ENCODE peak calls at places on chromosomes 6 and 20, in eight cellular contexts. One of them, this sample, is unnamed.

GRCh38 chr6:41887355-41887754 is 7.8 kb downstream of the USP49 start:
- DNase-seq in colonic mucosa: no peak
- DNase-seq in AG09309: no peak
- DNase-seq in heart right ventricle: no peak
- DNase-seq in AG04450: no peak
- DNase-seq in choroid plexus epithelial cell: no peak
- DNase-seq in lower lobe of right lung: no peak
- DNase-seq in GM12865: no peak
- DNase-seq in this sample: no peak

GRCh38 chr6:49541936-49542335 is 8.5 kb upstream of the C6orf141 start:
- DNase-seq in AG09309: no peak
- DNase-seq in GM12865: no peak
- DNase-seq in AG04450: no peak
- DNase-seq in choroid plexus epithelial cell: peak; percentile 51
- DNase-seq in colonic mucosa: no peak
- DNase-seq in lower lobe of right lung: no peak
- DNase-seq in heart right ventricle: no peak
- DNase-seq in this sample: no peak

GRCh38 chr6:158638393-158638792 is 6.2 kb downstream of the DYNLT1 start:
- DNase-seq in heart right ventricle: no peak
- DNase-seq in lower lobe of right lung: no peak
- DNase-seq in colonic mucosa: no peak
- DNase-seq in AG09309: no peak
- DNase-seq in choroid plexus epithelial cell: peak; percentile 53
- DNase-seq in GM12865: no peak
- DNase-seq in AG04450: no peak
- DNase-seq in this sample: no peak

GRCh38 chr6:116280960-116281316 is 1.2 kb upstream of the TSPYL1 start:
- DNase-seq in GM12865: no peak
- DNase-seq in AG09309: no peak
- DNase-seq in AG04450: no peak
- DNase-seq in colonic mucosa: no peak
- DNase-seq in heart right ventricle: no peak
- DNase-seq in choroid plexus epithelial cell: no peak
- DNase-seq in lower lobe of right lung: no peak
- DNase-seq in this sample: no peak

GRCh38 chr6:66496659-66497058 is 789.6 kb upstream of the EYS start:
- DNase-seq in colonic mucosa: no peak
- DNase-seq in choroid plexus epithelial cell: peak; percentile 39
- DNase-seq in AG09309: no peak
- DNase-seq in heart right ventricle: no peak
- DNase-seq in AG04450: no peak
- DNase-seq in GM12865: no peak
- DNase-seq in lower lobe of right lung: no peak
- DNase-seq in this sample: no peak

GRCh38 chr20:17889226-17889625 is 79.4 kb downstream of the SNX5 start:
- DNase-seq in heart right ventricle: no peak
- DNase-seq in AG04450: no peak
- DNase-seq in GM12865: peak; percentile 23
- DNase-seq in lower lobe of right lung: no peak
- DNase-seq in choroid plexus epithelial cell: no peak
- DNase-seq in AG09309: no peak
- DNase-seq in colonic mucosa: no peak
- DNase-seq in this sample: no peak

GRCh38 chr6:150712502-150713252 is 113.0 kb downstream of the PLEKHG1 start:
- DNase-seq in colonic mucosa: no peak
- DNase-seq in choroid plexus epithelial cell: no peak
- DNase-seq in AG09309: no peak
- DNase-seq in GM12865: no peak
- DNase-seq in AG04450: no peak
- DNase-seq in lower lobe of right lung: no peak
- DNase-seq in heart right ventricle: no peak
- DNase-seq in this sample: no peak

GRCh38 chr6:23890543-23891227 is 235.3 kb upstream of the NRSN1 start:
- DNase-seq in choroid plexus epithelial cell: peak; percentile 70
- DNase-seq in AG09309: no peak
- DNase-seq in heart right ventricle: no peak
- DNase-seq in lower lobe of right lung: no peak
- DNase-seq in colonic mucosa: no peak
- DNase-seq in AG04450: no peak
- DNase-seq in GM12865: no peak
- DNase-seq in this sample: no peak

GRCh38 chr6:149896491-149896890 is 1.4 kb downstream of the RAET1E start:
- DNase-seq in heart right ventricle: no peak
- DNase-seq in AG09309: no peak
- DNase-seq in lower lobe of right lung: no peak
- DNase-seq in colonic mucosa: no peak
- DNase-seq in GM12865: no peak
- DNase-seq in AG04450: no peak
- DNase-seq in choroid plexus epithelial cell: peak; percentile 54
- DNase-seq in this sample: no peak

GRCh38 chr6:53412316-53412715 is 63.6 kb upstream of the ELOVL5 start:
- DNase-seq in AG09309: no peak
- DNase-seq in choroid plexus epithelial cell: no peak
- DNase-seq in colonic mucosa: no peak
- DNase-seq in heart right ventricle: no peak
- DNase-seq in AG04450: no peak
- DNase-seq in lower lobe of right lung: no peak
- DNase-seq in GM12865: no peak
- DNase-seq in this sample: no peak

GRCh38 chr6:53412751-53413150 is 64.0 kb upstream of the ELOVL5 start:
- DNase-seq in GM12865: no peak
- DNase-seq in heart right ventricle: no peak
- DNase-seq in AG09309: no peak
- DNase-seq in colonic mucosa: no peak
- DNase-seq in lower lobe of right lung: no peak
- DNase-seq in choroid plexus epithelial cell: no peak
- DNase-seq in AG04450: no peak
- DNase-seq in this sample: no peak

GRCh38 chr6:53408826-53409225 is 60.1 kb upstream of the ELOVL5 start:
- DNase-seq in lower lobe of right lung: no peak
- DNase-seq in AG04450: no peak
- DNase-seq in AG09309: no peak
- DNase-seq in colonic mucosa: no peak
- DNase-seq in heart right ventricle: no peak
- DNase-seq in choroid plexus epithelial cell: no peak
- DNase-seq in GM12865: no peak
- DNase-seq in this sample: no peak

GRCh38 chr6:53411451-53411850 is 62.7 kb upstream of the ELOVL5 start:
- DNase-seq in lower lobe of right lung: no peak
- DNase-seq in colonic mucosa: no peak
- DNase-seq in AG04450: no peak
- DNase-seq in choroid plexus epithelial cell: peak; percentile 37
- DNase-seq in GM12865: no peak
- DNase-seq in AG09309: peak; percentile 20
- DNase-seq in heart right ventricle: no peak
- DNase-seq in this sample: no peak

GRCh38 chr6:53410508-53411258 is 61.9 kb upstream of the ELOVL5 start:
- DNase-seq in GM12865: peak; percentile 66
- DNase-seq in lower lobe of right lung: peak; percentile 65
- DNase-seq in choroid plexus epithelial cell: peak; percentile 69
- DNase-seq in colonic mucosa: peak; percentile 22
- DNase-seq in AG04450: no peak
- DNase-seq in AG09309: no peak
- DNase-seq in heart right ventricle: peak; percentile 36
- DNase-seq in this sample: peak; percentile 41
- TF ChIP-seq CTCF in GM12865: peak; percentile 85
- TF ChIP-seq CTCF in lower lobe of right lung: peak; percentile 75
- TF ChIP-seq CTCF in choroid plexus epithelial cell: peak; percentile 87
- TF ChIP-seq CTCF in colonic mucosa: peak; percentile 51
- TF ChIP-seq CTCF in AG04450: peak; percentile 78
- TF ChIP-seq CTCF in AG09309: peak; percentile 66
- TF ChIP-seq CTCF in heart right ventricle: peak; percentile 79
- TF ChIP-seq CTCF in this sample: peak; percentile 8

GRCh38 chr20:63244468-63244867 is 8.8 kb downstream of the BIRC7 start:
- DNase-seq in AG09309: no peak
- DNase-seq in lower lobe of right lung: no peak
- DNase-seq in colonic mucosa: no peak
- DNase-seq in GM12865: no peak
- DNase-seq in AG04450: no peak
- DNase-seq in heart right ventricle: no peak
- DNase-seq in choroid plexus epithelial cell: no peak
- DNase-seq in this sample: no peak
- H3K4me3 ChIP-seq in AG09309: no peak overlapping the region
- H3K4me3 ChIP-seq in lower lobe of right lung: no peak overlapping the region
- H3K4me3 ChIP-seq in colonic mucosa: no peak overlapping the region
- H3K4me3 ChIP-seq in GM12865: no peak overlapping the region
- H3K4me3 ChIP-seq in AG04450: no peak overlapping the region
- H3K4me3 ChIP-seq in heart right ventricle: no peak overlapping the region
- H3K4me3 ChIP-seq in choroid plexus epithelial cell: no peak overlapping the region
- H3K4me3 ChIP-seq in this sample: no peak overlapping the region

GRCh38 chr6:6785163-6785521 is 196.6 kb downstream of the LY86 start:
- DNase-seq in colonic mucosa: no peak
- DNase-seq in lower lobe of right lung: no peak
- DNase-seq in AG04450: no peak
- DNase-seq in AG09309: no peak
- DNase-seq in choroid plexus epithelial cell: no peak
- DNase-seq in GM12865: no peak
- DNase-seq in heart right ventricle: no peak
- DNase-seq in this sample: peak; percentile 38

GRCh38 chr6:6790393-6790792 is 201.9 kb downstream of the LY86 start:
- DNase-seq in AG04450: no peak
- DNase-seq in heart right ventricle: no peak
- DNase-seq in colonic mucosa: no peak
- DNase-seq in AG09309: no peak
- DNase-seq in lower lobe of right lung: no peak
- DNase-seq in choroid plexus epithelial cell: no peak
- DNase-seq in GM12865: no peak
- DNase-seq in this sample: no peak

GRCh38 chr6:6790891-6791290 is 202.4 kb downstream of the LY86 start:
- DNase-seq in GM12865: no peak
- DNase-seq in colonic mucosa: no peak
- DNase-seq in AG09309: no peak
- DNase-seq in heart right ventricle: no peak
- DNase-seq in choroid plexus epithelial cell: no peak
- DNase-seq in lower lobe of right lung: no peak
- DNase-seq in AG04450: no peak
- DNase-seq in this sample: no peak

GRCh38 chr6:6784514-6785162 is 196.1 kb downstream of the LY86 start:
- DNase-seq in choroid plexus epithelial cell: peak; percentile 40
- DNase-seq in GM12865: no peak
- DNase-seq in heart right ventricle: no peak
- DNase-seq in lower lobe of right lung: no peak
- DNase-seq in AG04450: no peak
- DNase-seq in colonic mucosa: no peak
- DNase-seq in AG09309: no peak
- DNase-seq in this sample: no peak

DNA sequence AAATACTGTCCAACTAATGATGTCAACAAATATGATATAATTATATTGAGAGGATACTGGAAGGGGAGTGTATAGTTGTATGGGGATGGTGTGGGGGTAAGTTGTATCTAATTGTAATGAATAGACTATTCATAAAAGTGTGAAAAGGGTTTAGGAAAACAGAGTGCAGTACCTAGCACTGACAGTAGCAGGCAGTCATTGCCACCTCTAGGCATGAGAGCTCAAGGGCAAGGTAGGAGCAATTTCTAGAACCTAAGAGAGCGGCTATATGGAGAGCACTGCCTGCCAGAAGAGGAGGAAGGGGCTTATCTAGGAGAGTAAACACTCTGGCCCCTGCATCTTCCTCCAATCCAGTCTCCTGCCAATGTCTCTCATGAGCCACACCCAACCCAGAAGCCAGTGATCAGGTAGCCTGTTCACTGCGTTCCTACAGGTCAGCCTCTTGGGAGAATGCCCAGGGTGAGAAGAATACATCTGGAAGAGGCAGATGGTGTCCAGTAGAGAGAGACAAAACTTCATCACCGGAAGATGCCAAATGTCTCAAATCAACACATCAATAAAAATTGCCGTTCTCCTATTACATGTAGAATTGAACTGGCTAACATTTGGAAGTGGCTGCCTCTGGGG is 200.0 kb downstream of the LY86 start:
- DNase-seq in heart right ventricle: no peak
- DNase-seq in AG09309: no peak
- DNase-seq in lower lobe of right lung: no peak
- DNase-seq in colonic mucosa: peak; percentile 55
- DNase-seq in AG04450: no peak
- DNase-seq in choroid plexus epithelial cell: peak; percentile 54
- DNase-seq in GM12865: peak; percentile 64
- DNase-seq in this sample: peak; percentile 63
- TF ChIP-seq CTCF in heart right ventricle: peak; percentile 33
- TF ChIP-seq CTCF in AG09309: peak; percentile 49
- TF ChIP-seq CTCF in lower lobe of right lung: peak; percentile 49
- TF ChIP-seq CTCF in colonic mucosa: peak; percentile 47
- TF ChIP-seq CTCF in AG04450: peak; percentile 38
- TF ChIP-seq CTCF in choroid plexus epithelial cell: peak; percentile 80
- TF ChIP-seq CTCF in GM12865: peak; percentile 86
- TF ChIP-seq CTCF in this sample: peak; percentile 59

GRCh38 chr6:11280394-11280793 is 47.9 kb upstream of the NEDD9 start:
- DNase-seq in AG04450: no peak
- DNase-seq in heart right ventricle: no peak
- DNase-seq in choroid plexus epithelial cell: no peak
- DNase-seq in GM12865: no peak
- DNase-seq in lower lobe of right lung: no peak
- DNase-seq in AG09309: no peak
- DNase-seq in colonic mucosa: no peak
- DNase-seq in this sample: no peak

GRCh38 chr6:11276911-11277274 is 44.4 kb upstream of the NEDD9 start:
- DNase-seq in GM12865: peak; percentile 18
- DNase-seq in colonic mucosa: no peak
- DNase-seq in heart right ventricle: no peak
- DNase-seq in choroid plexus epithelial cell: no peak
- DNase-seq in AG04450: no peak
- DNase-seq in lower lobe of right lung: no peak
- DNase-seq in AG09309: no peak
- DNase-seq in this sample: no peak

GRCh38 chr6:11277275-11278206 is 45.1 kb upstream of the NEDD9 start:
- DNase-seq in AG04450: peak; percentile 70
- DNase-seq in heart right ventricle: no peak
- DNase-seq in lower lobe of right lung: no peak
- DNase-seq in choroid plexus epithelial cell: peak; percentile 92
- DNase-seq in colonic mucosa: no peak
- DNase-seq in GM12865: peak; percentile 88
- DNase-seq in AG09309: peak; percentile 73
- DNase-seq in this sample: peak; percentile 34

GRCh38 chr6:11278207-11278559 is 45.7 kb upstream of the NEDD9 start:
- DNase-seq in lower lobe of right lung: no peak
- DNase-seq in heart right ventricle: no peak
- DNase-seq in AG09309: no peak
- DNase-seq in AG04450: no peak
- DNase-seq in colonic mucosa: no peak
- DNase-seq in GM12865: peak; percentile 74
- DNase-seq in choroid plexus epithelial cell: no peak
- DNase-seq in this sample: no peak

GRCh38 chr6:11279213-11279780 is 46.8 kb upstream of the NEDD9 start:
- DNase-seq in heart right ventricle: no peak
- DNase-seq in lower lobe of right lung: no peak
- DNase-seq in colonic mucosa: no peak
- DNase-seq in choroid plexus epithelial cell: no peak
- DNase-seq in GM12865: no peak
- DNase-seq in AG09309: no peak
- DNase-seq in AG04450: no peak
- DNase-seq in this sample: peak; percentile 52
- H3K4me3 ChIP-seq in heart right ventricle: no peak overlapping the region
- H3K4me3 ChIP-seq in lower lobe of right lung: no peak overlapping the region
- H3K4me3 ChIP-seq in colonic mucosa: no peak overlapping the region
- H3K4me3 ChIP-seq in choroid plexus epithelial cell: no peak overlapping the region
- H3K4me3 ChIP-seq in GM12865: no peak overlapping the region
- H3K4me3 ChIP-seq in AG09309: no peak overlapping the region
- H3K4me3 ChIP-seq in AG04450: peak overlapping the region; percentile 20
- H3K4me3 ChIP-seq in this sample: no peak overlapping the region

This sample was measured in testis.